ENCODE peak calls at places on chromosomes 6 and 20, in ten cellular contexts. A, Z, S, W, R, Q, B, P, N and E are unnamed samples.

GRCh38 chr6:37691904-37692806 is 5.5 kb downstream of the MDGA1 start:
- DNase-seq in A (peak), Z (peak), S (peak), W (peak), R (no peak), Q (peak), B (peak), P (peak), N (peak), E (peak)

GRCh38 chr6:85364354-85364753 is 85.5 kb upstream of the NT5E start:
- DNase-seq in A (peak), Z (no peak), S (no peak), W (no peak), R (peak), Q (no peak), B (peak), P (no peak), N (peak), E (no peak)

GRCh38 chr20:58449703-58450138 is 60.7 kb downstream of the VAPB start:
- DNase-seq in A (no peak), Z (no peak), S (no peak), W (no peak), R (no peak), Q (no peak), B (no peak), P (no peak), N (no peak), E (no peak)

GRCh38 chr6:2799936-2800527 is 34.8 kb downstream of the WRNIP1 start:
- DNase-seq in A (no peak), Z (no peak), S (no peak), W (no peak), R (no peak), Q (no peak), B (no peak), P (no peak), N (no peak), E (no peak)

GRCh38 chr6:110761371-110761770 is 53.9 kb downstream of the CDK19 start:
- DNase-seq in A (no peak), Z (no peak), S (no peak), W (no peak), R (no peak), Q (no peak), B (peak), P (no peak), N (peak), E (no peak)

GRCh38 chr6:75778757-75779156 is 29.7 kb downstream of the MYO6 start:
- DNase-seq in A (no peak), Z (no peak), S (no peak), W (no peak), R (no peak), Q (no peak), B (no peak), P (no peak), N (no peak), E (no peak)

GRCh38 chr6:105941616-105942412 is 144.3 kb upstream of the PRDM1 start:
- DNase-seq in A (peak), Z (no peak), S (no peak), W (no peak), R (no peak), Q (no peak), B (no peak), P (no peak), N (no peak), E (no peak)

GRCh38 chr6:133889557-133890301 is 816 bp downstream of the TCF21 start:
- DNase-seq in A (peak), Z (no peak), S (no peak), W (no peak), R (no peak), Q (no peak), B (peak), P (no peak), N (peak), E (no peak)

GRCh38 chr6:20572940-20573339 is 38.7 kb downstream of the CDKAL1 start:
- DNase-seq in A (peak), Z (no peak), S (no peak), W (no peak), R (no peak), Q (no peak), B (peak), P (no peak), N (peak), E (no peak)

GRCh38 chr6:157595768-157596167 is 214.8 kb downstream of the ZDHHC14 start:
- DNase-seq in A (no peak), Z (no peak), S (no peak), W (no peak), R (no peak), Q (no peak), B (no peak), P (no peak), N (no peak), E (no peak)

GRCh38 chr20:45358282-45359068 is 4.5 kb upstream of the SYS1 start:
- DNase-seq in A (peak), Z (no peak), S (peak), W (no peak), R (no peak), Q (peak), B (peak), P (no peak), N (peak), E (no peak)

GRCh38 chr20:38261054-38261390 is 487 bp upstream of the KIAA1755 start:
- DNase-seq in A (no peak), Z (no peak), S (no peak), W (no peak), R (no peak), Q (no peak), B (no peak), P (no peak), N (no peak), E (no peak)

GRCh38 chr6:56755040-56755439 is 112.4 kb upstream of the DST start:
- DNase-seq in A (no peak), Z (no peak), S (no peak), W (no peak), R (no peak), Q (no peak), B (no peak), P (no peak), N (no peak), E (no peak)

GRCh38 chr6:87808005-87808757 is 106.1 kb upstream of the AKIRIN2 start:
- DNase-seq in A (no peak), Z (peak), S (no peak), W (no peak), R (peak), Q (no peak), B (peak), P (no peak), N (peak), E (no peak)

GRCh38 chr20:20465259-20465658 is 97.4 kb downstream of the INSM1 start:
- DNase-seq in A (no peak), Z (no peak), S (no peak), W (no peak), R (no peak), Q (no peak), B (no peak), P (no peak), N (peak), E (no peak)

GRCh38 chr6:84453499-84453898 is 226.1 kb upstream of the CEP162 start:
- DNase-seq in A (no peak), Z (no peak), S (no peak), W (no peak), R (no peak), Q (no peak), B (no peak), P (no peak), N (peak), E (no peak)

GRCh38 chr6:7239590-7239948 is 73.4 kb downstream of the SSR1 start:
- DNase-seq in A (no peak), Z (no peak), S (no peak), W (no peak), R (no peak), Q (no peak), B (no peak), P (no peak), N (no peak), E (no peak)

GRCh38 chr6:8182209-8182845 is 80.0 kb upstream of the EEF1E1 start:
- DNase-seq in A (peak), Z (no peak), S (no peak), W (no peak), R (no peak), Q (no peak), B (peak), P (no peak), N (peak), E (no peak)

GRCh38 chr20:41072919-41073318 is 44.3 kb downstream of the TOP1 start:
- DNase-seq in A (no peak), Z (no peak), S (no peak), W (no peak), R (no peak), Q (no peak), B (no peak), P (no peak), N (no peak), E (no peak)

GRCh38 chr20:18585134-18585533 is 2.7 kb upstream of the DTD1 start:
- DNase-seq in A (peak), Z (no peak), S (no peak), W (no peak), R (peak), Q (no peak), B (peak), P (peak), N (peak), E (peak)

GRCh38 chr6:56643379-56644089 is 845 bp upstream of the DST start:
- DNase-seq in A (no peak), Z (no peak), S (no peak), W (no peak), R (no peak), Q (no peak), B (no peak), P (no peak), N (no peak), E (no peak)